ENCODE peak calls at places on chromosomes 1 and 21, in eight cellular contexts. H is left colon, G is myocyte, M is Peyer's patch, A is MM.1S, W is T-helper 1 cell, Y is T-helper 17 cell, Q is SHP77 treated with DMSO at 0.1 percent for 48 hours. L is an unnamed sample.

GRCh38 chr1:19845166-19845954 is 30.3 kb upstream of the RNF186 start:
- DNase-seq in W (no peak), Q (no peak), Y (no peak), G (no peak), M (no peak), H (no peak), A (no peak), L (no peak)

GRCh38 chr1:224180783-224181452 is 2.1 kb upstream of the DEGS1 start:
- DNase-seq in H (no peak), M (no peak), Y (no peak), A (no peak), G (no peak), W (no peak), Q (no peak), L (no peak)

GRCh38 chr21:31520506-31521163 is 138.9 kb upstream of the SOD1 start:
- DNase-seq in W (no peak), G (peak; percentile 32), H (no peak), Q (peak; percentile 64), M (no peak), Y (no peak), A (no peak), L (no peak)

GRCh38 chr1:162157469-162157868 is 88.0 kb downstream of the NOS1AP start:
- DNase-seq in Q (no peak), W (no peak), Y (no peak), A (no peak), H (no peak), G (no peak), M (no peak), L (no peak)

GRCh38 chr1:242004751-242005495 is 6.0 kb upstream of the MAP1LC3C start:
- DNase-seq in M (no peak), W (no peak), G (no peak), Y (no peak), H (no peak), Q (no peak), A (no peak), L (no peak)

GRCh38 chr21:14889080-14889805 is 175.6 kb downstream of the NRIP1 start:
- DNase-seq in M (peak; percentile 65), Q (no peak), H (no peak), W (no peak), A (no peak), G (peak; percentile 48), Y (no peak), L (no peak)

GRCh38 chr1:89051300-89051943 is 13.6 kb downstream of the GBP1 start:
- DNase-seq in Q (no peak), W (no peak), H (no peak), M (no peak), G (no peak), Y (no peak), A (no peak), L (no peak)

GRCh38 chr1:181202986-181203555 is 114.6 kb downstream of the IER5 start:
- DNase-seq in Y (no peak), A (no peak), M (no peak), G (no peak), W (no peak), H (no peak), Q (no peak), L (no peak)

GRCh38 chr1:62523860-62524259 is 73.5 kb upstream of the ANGPTL3 start:
- DNase-seq in H (no peak), M (no peak), Q (no peak), G (no peak), A (no peak), Y (no peak), W (no peak), L (no peak)

GRCh38 chr1:69791311-69791710 is 223.6 kb downstream of the LRRC7 start:
- DNase-seq in W (no peak), G (peak; percentile 6), M (no peak), A (no peak), H (no peak), Y (no peak), Q (no peak), L (no peak)

GRCh38 chr1:155966750-155967149 is 11.6 kb downstream of the ARHGEF2 start:
- DNase-seq in M (no peak), G (no peak), H (no peak), Q (no peak), A (no peak), Y (no peak), W (no peak), L (no peak)

GRCh38 chr1:30919025-30919881 is 10.7 kb upstream of the SDC3 start:
- DNase-seq in W (no peak), Y (no peak), G (peak; percentile 89), Q (peak; percentile 17), M (peak; percentile 45), A (peak; percentile 9), H (no peak), L (no peak)

GRCh38 chr1:24309762-24310485 is 9.2 kb upstream of the GRHL3 start:
- DNase-seq in H (no peak), M (no peak), A (no peak), G (no peak), Y (no peak), Q (no peak), W (no peak), L (no peak)

GRCh38 chr1:198696211-198696610 is 57.4 kb downstream of the PTPRC start:
- DNase-seq in G (no peak), Y (no peak), H (no peak), W (no peak), Q (no peak), M (no peak), A (no peak), L (no peak)

GRCh38 chr1:155125946-155126493 is 1.7 kb upstream of the EFNA1 start:
- DNase-seq in G (no peak), M (peak; percentile 92), A (no peak), Q (peak; percentile 82), H (peak; percentile 96), W (no peak), Y (no peak), L (no peak)

GRCh38 chr1:202164271-202165037 is 4.1 kb upstream of the PTPN7 start:
- DNase-seq in W (peak; percentile 71), H (no peak), Q (no peak), M (peak; percentile 88), G (peak; percentile 20), Y (peak; percentile 77), A (no peak), L (peak; percentile 70)

GRCh38 chr1:224911217-224911616 is 18.3 kb upstream of the DNAH14 start:
- DNase-seq in A (no peak), M (no peak), Y (no peak), H (no peak), W (no peak), Q (no peak), G (no peak), L (no peak)

GRCh38 chr1:227166559-227166958 is 151.7 kb downstream of the CDC42BPA start:
- DNase-seq in H (no peak), G (no peak), M (no peak), Y (no peak), W (no peak), A (no peak), Q (no peak), L (no peak)

GRCh38 chr1:226939439-226940028 is 560 bp upstream of the COQ8A start:
- DNase-seq in H (peak; percentile 62), G (peak; percentile 71), Y (peak; percentile 58), M (peak; percentile 86), W (peak; percentile 58), Q (peak; percentile 84), A (peak; percentile 87), L (peak; percentile 57)

GRCh38 chr1:30856260-30856790 is 52.2 kb downstream of the SDC3 start:
- DNase-seq in G (no peak), Y (no peak), A (no peak), W (no peak), M (no peak), H (no peak), Q (peak; percentile 41), L (no peak)

GRCh38 chr21:34796518-34797201 is 127.9 kb downstream of the CLIC6 start:
- DNase-seq in W (no peak), H (no peak), M (no peak), A (no peak), G (peak; percentile 50), Q (no peak), Y (no peak), L (no peak)

GRCh38 chr1:22803833-22804232 is 93.2 kb downstream of the EPHB2 start:
- DNase-seq in Q (no peak), W (no peak), Y (no peak), G (peak; percentile 59), A (no peak), M (no peak), H (no peak), L (no peak)

GRCh38 chr1:59101518-59101917 is 195.4 kb upstream of the FGGY start:
- DNase-seq in M (no peak), A (no peak), G (no peak), W (no peak), Q (no peak), Y (no peak), H (no peak), L (no peak)

GRCh38 chr1:241440904-241441303 is 78.7 kb downstream of the FH start:
- DNase-seq in H (no peak), Q (no peak), A (no peak), W (no peak), G (no peak), M (no peak), Y (no peak), L (no peak)

GRCh38 chr1:27098447-27099153 is 56.3 kb downstream of the SLC9A1 start:
- DNase-seq in W (no peak), H (no peak), M (no peak), Q (no peak), Y (no peak), G (peak; percentile 85), A (no peak), L (no peak)

GRCh38 chr1:110341146-110341871 is 2.1 kb downstream of the RBM15 start:
- DNase-seq in M (peak; percentile 44), Y (no peak), W (no peak), G (no peak), Q (no peak), A (no peak), H (no peak), L (no peak)

GRCh38 chr1:43272576-43273571 is 3.1 kb downstream of the TMEM125 start:
- DNase-seq in Q (no peak), M (peak; percentile 24), Y (no peak), H (no peak), W (no peak), G (no peak), A (no peak), L (no peak)

GRCh38 chr1:86068841-86069756 is 87.5 kb downstream of the COL24A1 start:
- DNase-seq in M (no peak), Q (no peak), H (no peak), A (no peak), G (peak; percentile 29), W (no peak), Y (no peak), L (no peak)

GRCh38 chr1:230382060-230382491 is 44.1 kb downstream of the PGBD5 start:
- DNase-seq in A (no peak), M (no peak), G (no peak), Y (no peak), W (no peak), Q (no peak), H (no peak), L (no peak)